ENCODE peak calls at places on chromosomes 6 and 20, in four cellular contexts. P is EH, F is ELR, D is ELF-1. I is an unnamed sample.

GRCh38 chr20:44064501-44065400 is 122.2 kb downstream of the JPH2 start:
- DNase-seq in D (no peak), P (no peak), F (no peak), I (no peak)

GRCh38 chr6:127539292-127539691 is 20.2 kb upstream of the MTCL3 start:
- DNase-seq in F (peak), P (peak), D (no peak), I (no peak)

GRCh38 chr6:27761391-27761790 is 150.8 kb downstream of the OR2B2 start:
- DNase-seq in D (no peak), F (no peak), P (no peak), I (no peak)

GRCh38 chr6:73514746-73515110 is 6.1 kb downstream of the EEF1A1 start:
- DNase-seq in F (peak), D (no peak), P (no peak), I (peak)

GRCh38 chr6:40584741-40585140 is 2.4 kb downstream of the LRFN2 start:
- DNase-seq in D (peak), P (no peak), F (no peak), I (no peak)

GRCh38 chr6:116287668-116288282 is 8.0 kb upstream of the TSPYL1 start:
- DNase-seq in F (peak), D (no peak), P (peak), I (no peak)

GRCh38 chr20:19935842-19936241 is 81.3 kb upstream of the NAA20 start:
- DNase-seq in P (no peak), F (no peak), D (peak), I (no peak)

GRCh38 chr6:35469711-35470662 is 1.8 kb downstream of the RPL10A start:
- DNase-seq in D (peak), P (peak), F (peak), I (no peak)

GRCh38 chr6:132147530-132148011 is 196.4 kb upstream of the CCN2 start:
- DNase-seq in P (peak), D (peak), F (peak), I (no peak)

GRCh38 chr6:78192057-78192456 is 539.2 kb downstream of the MEI4 start:
- DNase-seq in P (no peak), D (peak), F (no peak), I (peak)

GRCh38 chr20:3766381-3766780 is 1.2 kb downstream of the ADISSP start:
- DNase-seq in D (no peak), P (no peak), F (no peak), I (no peak)

GRCh38 chr6:393391-394221 is 2.1 kb downstream of the IRF4 start:
- DNase-seq in P (no peak), F (no peak), D (peak), I (no peak)

GRCh38 chr6:135382182-135382628 is 115.3 kb downstream of the AHI1 start:
- DNase-seq in D (no peak), F (no peak), P (peak), I (no peak)

GRCh38 chr6:33851959-33852358 is 48.2 kb upstream of the MLN start:
- DNase-seq in P (peak), D (peak), F (peak), I (peak)

GRCh38 chr6:104381907-104382306 is 477.8 kb downstream of the HACE1 start:
- DNase-seq in P (no peak), F (no peak), D (peak), I (peak)

GRCh38 chr6:95309545-95309944 is 267.8 kb upstream of the MANEA start:
- DNase-seq in D (no peak), P (no peak), F (no peak), I (no peak)

GRCh38 chr6:40587240-40588069 is at the start of gene LRFN2:
- DNase-seq in F (peak), P (peak), D (peak), I (peak)

GRCh38 chr6:162899148-162899547 is 171.4 kb downstream of the PACRG start:
- DNase-seq in F (peak), P (no peak), D (peak), I (no peak)

GRCh38 chr20:19021406-19022117 is 190.9 kb upstream of the SLC24A3 start:
- DNase-seq in F (no peak), D (no peak), P (no peak), I (no peak)

GRCh38 chr6:136067731-136068341 is 182.3 kb downstream of the MTFR2 start:
- DNase-seq in F (peak), D (peak), P (peak), I (peak)

GRCh38 chr20:50274570-50275430 is 84.2 kb downstream of the CEBPB start:
- DNase-seq in P (no peak), F (no peak), D (no peak), I (no peak)

GRCh38 chr6:5497896-5498578 is 236.7 kb downstream of the FARS2 start:
- DNase-seq in P (peak), F (peak), D (no peak), I (no peak)

GRCh38 chr6:89792881-89793280 is 26.7 kb downstream of the MDN1 start:
- DNase-seq in P (peak), D (peak), F (peak), I (peak)

GRCh38 chr6:46015119-46015968 is at the start of gene CLIC5:
- DNase-seq in F (no peak), D (peak), P (no peak), I (peak)

GRCh38 chr6:125363360-125364121 is 61.8 kb upstream of the HDDC2 start:
- DNase-seq in F (peak), D (peak), P (peak), I (peak)

GRCh38 chr6:4780360-4780812 is 4.2 kb downstream of the CDYL start:
- DNase-seq in P (peak), D (peak), F (peak), I (no peak)

GRCh38 chr6:164967102-164967501 is 342.3 kb downstream of the C6orf118 start:
- DNase-seq in F (no peak), P (no peak), D (peak), I (peak)

GRCh38 chr20:9200620-9201019 is 131.7 kb downstream of the PLCB4 start:
- DNase-seq in F (peak), D (no peak), P (peak), I (no peak)

GRCh38 chr6:55277628-55278003 is 49.7 kb upstream of the GFRAL start:
- DNase-seq in P (no peak), D (no peak), F (no peak), I (no peak)

GRCh38 chr6:149164199-149164745 is 153.2 kb upstream of the TAB2 start:
- DNase-seq in F (no peak), D (no peak), P (no peak), I (no peak)

GRCh38 chr6:150895898-150896632 is 30.6 kb downstream of the MTHFD1L start:
- DNase-seq in F (no peak), D (no peak), P (no peak), I (no peak)

GRCh38 chr6:73506246-73506645 is 14.6 kb downstream of the EEF1A1 start:
- DNase-seq in F (no peak), D (no peak), P (no peak), I (no peak)

GRCh38 chr6:153043719-153044118 is 41.2 kb upstream of the MTRF1L start:
- DNase-seq in P (no peak), F (no peak), D (no peak), I (no peak)

GRCh38 chr6:4381379-4381778 is 246.0 kb upstream of the ECI2 start:
- DNase-seq in F (peak), P (peak), D (no peak), I (no peak)

GRCh38 chr6:72363844-72364740 is 257.8 kb upstream of the KCNQ5 start:
- DNase-seq in F (peak), D (no peak), P (peak), I (no peak)